ENCODE peak calls at places on chromosomes 12 and 14, in five cellular contexts. J is stomach, Y is ovary, R is A549, Q is tibial nerve. T is an unnamed sample.

GRCh38 chr14:21383848-21384493 is at the start of gene SUPT16H:
- DNase-seq in Y (peak; percentile 94), J (peak; percentile 95), Q (peak; percentile 88), R (peak; percentile 95), T (peak; percentile 97)

GRCh38 chr12:119208626-119209061 is 29.9 kb downstream of the HSPB8 start:
- DNase-seq in J (peak; percentile 28), R (peak; percentile 74), Q (peak; percentile 75), Y (no peak), T (peak; percentile 54)

GRCh38 chr14:75205586-75205985 is 29.2 kb upstream of the TMED10 start:
- DNase-seq in J (no peak), Y (no peak), Q (no peak), R (no peak), T (no peak)

GRCh38 chr12:130288201-130288600 is 49.5 kb upstream of the PIWIL1 start:
- DNase-seq in J (no peak), Q (no peak), Y (no peak), R (no peak), T (no peak)

GRCh38 chr12:81863406-81863805 is 104.3 kb upstream of the PPFIA2 start:
- DNase-seq in Q (no peak), R (no peak), Y (no peak), J (no peak), T (no peak)

GRCh38 chr14:90985601-90986242 is 74.7 kb downstream of the RPS6KA5 start:
- DNase-seq in R (no peak), J (no peak), Y (no peak), Q (no peak), T (no peak)

GRCh38 chr14:67680121-67680602 is 5.7 kb upstream of the VTI1B start:
- DNase-seq in Y (no peak), J (no peak), R (peak; percentile 16), Q (no peak), T (no peak)

GRCh38 chr12:108468149-108468968 is 46.7 kb upstream of the FICD start:
- DNase-seq in Q (peak; percentile 35), J (no peak), R (no peak), Y (no peak), T (no peak)

GRCh38 chr12:29582677-29583076 is 85.2 kb upstream of the OVCH1 start:
- DNase-seq in J (peak; percentile 49), R (no peak), Q (no peak), Y (no peak), T (no peak)

GRCh38 chr12:87866602-87867292 is 162.5 kb downstream of the C12orf50 start:
- DNase-seq in Q (no peak), R (peak; percentile 34), J (no peak), Y (no peak), T (no peak)

GRCh38 chr12:90510948-90511347 is 444.0 kb downstream of the CCER1 start:
- DNase-seq in R (no peak), Y (no peak), J (no peak), Q (no peak), T (no peak)

GRCh38 chr14:79090781-79091180 is 920.6 kb downstream of the NRXN3 start:
- DNase-seq in J (no peak), Y (no peak), Q (no peak), R (no peak), T (no peak)

GRCh38 chr12:46970636-46971035 is 108.8 kb upstream of the PCED1B start:
- DNase-seq in Q (no peak), J (no peak), R (no peak), Y (no peak), T (no peak)

GRCh38 chr12:51631591-51631990 is 40.6 kb downstream of the SCN8A start:
- DNase-seq in Y (no peak), J (no peak), R (peak; percentile 53), Q (no peak), T (no peak)

DNA sequence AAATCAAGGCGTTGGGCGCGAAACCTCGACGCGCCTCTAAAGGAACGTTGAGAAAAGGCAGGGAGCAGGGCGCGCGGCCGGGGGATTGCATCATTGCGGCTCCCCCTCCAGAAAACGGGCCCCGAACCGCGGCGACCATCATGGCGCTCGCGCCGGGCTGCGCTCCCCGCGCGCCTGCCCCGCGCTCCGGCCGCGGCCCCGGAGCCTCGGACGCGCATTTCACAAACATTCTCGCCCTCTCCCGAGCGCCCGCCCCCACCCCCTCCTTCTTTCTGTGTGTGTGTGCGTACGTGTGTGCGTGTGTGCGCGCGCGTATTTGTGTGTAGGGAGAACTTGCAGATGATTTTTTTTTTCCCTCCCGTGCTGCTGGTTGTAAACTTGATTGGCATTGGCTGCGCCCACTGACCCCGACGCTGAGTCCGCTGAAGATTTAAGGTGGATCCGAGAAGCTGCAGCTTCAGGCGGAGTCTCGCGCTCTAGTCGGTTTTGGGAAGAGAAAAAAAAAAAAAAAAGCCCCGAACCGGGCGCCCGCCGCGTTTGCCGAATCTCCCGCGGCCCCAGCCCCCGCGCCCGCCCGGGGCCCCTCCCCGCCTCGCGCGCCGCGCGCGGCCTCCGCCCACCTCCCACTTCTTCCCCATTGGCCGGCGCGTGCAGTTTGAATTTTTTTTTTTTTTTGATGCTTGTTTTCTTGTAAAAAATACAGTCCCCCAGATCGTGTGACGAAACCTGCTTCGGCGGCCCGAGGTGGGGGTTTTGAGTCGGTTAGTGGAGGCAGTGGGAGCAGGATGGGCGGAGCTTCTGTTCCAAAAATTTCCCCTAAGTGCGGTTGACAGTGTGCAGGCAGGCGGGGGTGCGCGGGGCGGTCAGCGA is 8.2 kb downstream of the CDKN1B start:
- DNase-seq in R (peak; percentile 100), J (peak; percentile 95), Q (peak; percentile 94), Y (peak; percentile 90), T (peak; percentile 95)
- TF ChIP-seq POLR2A in R (peak; percentile 56), J (peak; percentile 22), Q (peak; percentile 92), Y (peak; percentile 87), T (peak; percentile 72)

GRCh38 chr14:28768549-28768870 is 1.9 kb downstream of the FOXG1 start:
- DNase-seq in R (no peak), Y (no peak), Q (no peak), J (no peak), T (no peak)
- H3K4me3 ChIP-seq in R (no peak overlapping the region), Y (no peak overlapping the region), Q (no peak overlapping the region), J (no peak overlapping the region), T (no peak overlapping the region)

GRCh38 chr12:54950071-54950727 is 34.4 kb downstream of the TESPA1 start:
- DNase-seq in Y (no peak), Q (no peak), R (no peak), J (no peak), T (no peak)

GRCh38 chr12:54956322-54956721 is 28.2 kb downstream of the TESPA1 start:
- DNase-seq in J (no peak), R (no peak), Y (no peak), Q (no peak), T (no peak)

GRCh38 chr12:54956818-54957641 is 27.5 kb downstream of the TESPA1 start:
- DNase-seq in Q (no peak), Y (no peak), J (no peak), R (no peak), T (no peak)

GRCh38 chr12:54958048-54958658 is 26.4 kb downstream of the TESPA1 start:
- DNase-seq in Q (peak; percentile 57), J (peak; percentile 42), R (peak; percentile 75), Y (no peak), T (peak; percentile 29)

DNA sequence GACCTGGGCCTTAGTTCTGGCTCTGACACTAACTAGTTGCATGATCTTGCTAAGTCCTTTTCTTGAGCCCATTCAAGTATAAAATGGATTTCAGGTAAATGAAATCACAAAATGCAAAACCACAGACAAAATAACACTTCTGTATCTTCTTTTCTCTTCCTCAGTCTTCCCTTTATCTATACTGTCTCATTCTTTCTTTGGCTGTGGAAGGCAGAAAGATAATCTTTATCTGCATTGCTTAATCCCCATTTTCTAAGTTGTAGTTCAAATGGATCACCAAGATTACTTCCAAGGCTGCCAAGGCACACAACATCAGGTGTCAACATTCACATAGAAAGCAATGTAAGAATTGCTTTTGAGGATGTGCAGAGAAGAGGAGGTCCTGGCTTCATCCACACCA is 30.3 kb downstream of the TESPA1 start:
- DNase-seq in R (no peak), Y (no peak), Q (no peak), J (no peak), T (no peak)
- TF ChIP-seq EP300 in R (no peak), Y (no peak), Q (no peak), J (no peak), T (no peak)

DNA sequence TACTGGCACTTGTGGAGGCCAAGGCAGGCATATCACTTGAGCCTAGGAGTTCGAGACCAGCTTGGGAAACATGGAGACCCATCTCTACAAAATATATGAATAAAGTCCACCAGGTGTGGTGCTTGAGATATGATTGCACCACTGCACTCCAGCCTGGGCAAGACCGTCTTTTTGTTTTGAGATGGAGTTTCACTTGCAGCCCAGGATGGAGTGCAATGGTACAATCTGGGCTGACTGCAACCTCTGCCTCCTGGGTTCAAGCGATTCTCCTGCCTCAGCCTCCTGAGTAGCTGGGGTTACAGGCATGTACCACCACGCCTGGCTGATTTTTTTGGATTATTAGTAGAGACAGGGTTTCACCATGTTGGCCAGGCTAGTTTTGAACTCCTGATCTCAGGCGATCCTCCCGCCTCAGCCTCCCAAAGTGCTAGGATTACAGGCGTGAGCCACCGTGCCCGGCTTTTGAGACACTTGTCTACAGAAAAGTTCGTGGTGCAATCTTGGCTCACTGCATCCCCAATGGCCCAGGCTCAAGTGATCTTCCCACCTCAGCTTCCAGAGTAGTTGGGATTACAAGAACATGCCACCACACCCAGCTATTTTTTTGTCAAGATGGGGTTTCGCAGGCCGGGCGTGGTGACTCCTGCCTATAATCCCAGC is 16.3 kb upstream of the ATP5F1B start:
- DNase-seq in J (no peak), R (no peak), Q (no peak), Y (no peak), T (no peak)
- TF ChIP-seq POLR2A in J (no peak), R (no peak), Q (no peak), Y (no peak), T (no peak)

GRCh38 chr12:1473418-1473817 is 121.0 kb downstream of the FBXL14 start:
- DNase-seq in R (no peak), Y (no peak), Q (no peak), J (no peak), T (peak; percentile 29)
- H3K4me3 ChIP-seq in R (no peak overlapping the region), Y (no peak overlapping the region), Q (no peak overlapping the region), J (no peak overlapping the region), T (no peak overlapping the region)

DNA sequence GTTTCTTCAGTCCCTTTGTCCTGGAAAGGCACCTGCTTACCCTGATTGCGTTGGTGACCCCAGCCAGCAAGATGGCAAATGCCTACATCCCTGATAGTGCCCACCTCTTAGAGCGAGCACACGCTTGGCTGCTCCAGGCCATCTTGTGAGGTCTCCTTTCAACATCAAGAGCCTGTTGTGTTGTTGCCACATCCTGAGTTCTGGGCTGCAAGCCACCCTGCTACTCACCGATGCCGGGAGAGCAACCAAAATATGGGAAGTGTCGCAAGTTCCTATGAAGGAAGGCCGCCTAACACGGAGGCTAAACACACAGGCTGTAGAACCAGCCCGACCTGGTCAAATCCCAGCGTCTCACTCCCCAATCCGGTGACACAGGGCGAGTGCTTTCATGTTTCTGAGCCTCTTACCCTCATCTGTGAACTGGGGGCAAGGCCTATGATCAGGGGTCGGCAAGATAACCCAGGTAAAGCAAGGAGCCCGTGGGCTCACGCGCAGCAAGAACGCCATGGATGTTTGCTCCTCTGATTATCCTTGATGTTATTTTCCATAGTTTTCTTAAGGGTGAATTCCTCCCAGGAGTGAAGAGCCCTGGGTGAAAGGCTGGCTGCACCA is 98.4 kb downstream of the LGMN start:
- DNase-seq in Q (peak; percentile 80), Y (no peak), R (no peak), J (peak; percentile 57), T (peak; percentile 71)
- TF ChIP-seq EP300 in Q (peak; percentile 84), Y (peak; percentile 55), R (no peak), J (no peak), T (peak; percentile 72)

GRCh38 chr12:6458281-6459003 is 6.6 kb downstream of the TAPBPL start:
- DNase-seq in R (no peak), Q (no peak), Y (no peak), J (no peak), T (no peak)
- TF ChIP-seq POLR2A in R (no peak), Q (no peak), Y (no peak), J (no peak), T (no peak)

GRCh38 chr14:89702151-89702936 is 252.2 kb downstream of the EFCAB11 start:
- DNase-seq in R (no peak), Q (peak; percentile 6), J (no peak), Y (peak; percentile 46), T (peak; percentile 22)
- H3K4me3 ChIP-seq in R (peak overlapping the region; percentile 51), Q (peak overlapping the region; percentile 66), J (peak overlapping the region; percentile 50), Y (peak overlapping the region; percentile 50), T (peak overlapping the region; percentile 74)

T was measured in transverse colon.